ENCODE peak calls at places on chromosomes 1 and 21, in seven cellular contexts. One of them, this sample, is unnamed.

GRCh38 chr1:186842547-186842946 is 13.8 kb downstream of the PLA2G4A start:
- DNase-seq in HCT116: no peak
- DNase-seq in cardiac muscle cell: no peak
- DNase-seq in nephron progenitor cell: no peak
- DNase-seq in heart left ventricle: no peak
- DNase-seq in glutamatergic neuron: no peak
- DNase-seq in CD8-positive, alpha-beta T cell: no peak
- DNase-seq in this sample: no peak

GRCh38 chr21:25925936-25926335 is 191.2 kb downstream of the GABPA start:
- DNase-seq in HCT116: no peak
- DNase-seq in cardiac muscle cell: no peak
- DNase-seq in nephron progenitor cell: no peak
- DNase-seq in heart left ventricle: no peak
- DNase-seq in glutamatergic neuron: no peak
- DNase-seq in CD8-positive, alpha-beta T cell: no peak
- DNase-seq in this sample: no peak

GRCh38 chr1:76763678-76764077 is 103.6 kb upstream of the ST6GALNAC5 start:
- DNase-seq in HCT116: no peak
- DNase-seq in cardiac muscle cell: no peak
- DNase-seq in nephron progenitor cell: no peak
- DNase-seq in heart left ventricle: no peak
- DNase-seq in glutamatergic neuron: no peak
- DNase-seq in CD8-positive, alpha-beta T cell: no peak
- DNase-seq in this sample: no peak

GRCh38 chr1:54375331-54376084 is 30.7 kb downstream of the SSBP3 start:
- DNase-seq in HCT116: no peak
- DNase-seq in cardiac muscle cell: peak; percentile 56
- DNase-seq in nephron progenitor cell: no peak
- DNase-seq in heart left ventricle: peak; percentile 71
- DNase-seq in glutamatergic neuron: no peak
- DNase-seq in CD8-positive, alpha-beta T cell: no peak
- DNase-seq in this sample: peak; percentile 82

GRCh38 chr1:184210822-184211221 is 159.3 kb downstream of the TSEN15 start:
- DNase-seq in HCT116: no peak
- DNase-seq in cardiac muscle cell: no peak
- DNase-seq in nephron progenitor cell: no peak
- DNase-seq in heart left ventricle: no peak
- DNase-seq in glutamatergic neuron: no peak
- DNase-seq in CD8-positive, alpha-beta T cell: no peak
- DNase-seq in this sample: no peak

GRCh38 chr1:7839526-7839925 is 13.3 kb downstream of the UTS2 start:
- DNase-seq in HCT116: no peak
- DNase-seq in cardiac muscle cell: no peak
- DNase-seq in nephron progenitor cell: no peak
- DNase-seq in heart left ventricle: no peak
- DNase-seq in glutamatergic neuron: no peak
- DNase-seq in CD8-positive, alpha-beta T cell: no peak
- DNase-seq in this sample: no peak

GRCh38 chr1:94121411-94121821 is 468 bp upstream of the ABCA4 start:
- DNase-seq in HCT116: no peak
- DNase-seq in cardiac muscle cell: no peak
- DNase-seq in nephron progenitor cell: no peak
- DNase-seq in heart left ventricle: no peak
- DNase-seq in glutamatergic neuron: no peak
- DNase-seq in CD8-positive, alpha-beta T cell: no peak
- DNase-seq in this sample: no peak

GRCh38 chr1:95440511-95440910 is 206.5 kb downstream of the RWDD3 start:
- DNase-seq in HCT116: no peak
- DNase-seq in cardiac muscle cell: no peak
- DNase-seq in nephron progenitor cell: no peak
- DNase-seq in heart left ventricle: no peak
- DNase-seq in glutamatergic neuron: no peak
- DNase-seq in CD8-positive, alpha-beta T cell: no peak
- DNase-seq in this sample: no peak

GRCh38 chr1:109825774-109826173 is 62.1 kb upstream of the EPS8L3 start:
- DNase-seq in HCT116: no peak
- DNase-seq in cardiac muscle cell: no peak
- DNase-seq in nephron progenitor cell: no peak
- DNase-seq in heart left ventricle: no peak
- DNase-seq in glutamatergic neuron: no peak
- DNase-seq in CD8-positive, alpha-beta T cell: no peak
- DNase-seq in this sample: no peak

GRCh38 chr1:177472567-177472966 is 301.8 kb downstream of the BRINP2 start:
- DNase-seq in HCT116: no peak
- DNase-seq in cardiac muscle cell: no peak
- DNase-seq in nephron progenitor cell: no peak
- DNase-seq in heart left ventricle: no peak
- DNase-seq in glutamatergic neuron: no peak
- DNase-seq in CD8-positive, alpha-beta T cell: no peak
- DNase-seq in this sample: no peak

GRCh38 chr1:34162852-34163766 is 1.9 kb downstream of the CSMD2 start:
- DNase-seq in HCT116: peak; percentile 39
- DNase-seq in cardiac muscle cell: peak; percentile 87
- DNase-seq in nephron progenitor cell: peak; percentile 74
- DNase-seq in heart left ventricle: peak; percentile 77
- DNase-seq in glutamatergic neuron: peak; percentile 77
- DNase-seq in CD8-positive, alpha-beta T cell: no peak
- DNase-seq in this sample: peak; percentile 85

GRCh38 chr1:92399076-92399475 is 87.6 kb downstream of the GFI1 start:
- DNase-seq in HCT116: no peak
- DNase-seq in cardiac muscle cell: no peak
- DNase-seq in nephron progenitor cell: no peak
- DNase-seq in heart left ventricle: no peak
- DNase-seq in glutamatergic neuron: no peak
- DNase-seq in CD8-positive, alpha-beta T cell: no peak
- DNase-seq in this sample: no peak

GRCh38 chr1:35594005-35594760 is 21.1 kb downstream of the TFAP2E start:
- DNase-seq in HCT116: no peak
- DNase-seq in cardiac muscle cell: no peak
- DNase-seq in nephron progenitor cell: no peak
- DNase-seq in heart left ventricle: no peak
- DNase-seq in glutamatergic neuron: no peak
- DNase-seq in CD8-positive, alpha-beta T cell: no peak
- DNase-seq in this sample: peak; percentile 48

GRCh38 chr1:29639156-29639736 is 402.9 kb downstream of the PTPRU start:
- DNase-seq in HCT116: peak; percentile 43
- DNase-seq in cardiac muscle cell: no peak
- DNase-seq in nephron progenitor cell: no peak
- DNase-seq in heart left ventricle: no peak
- DNase-seq in glutamatergic neuron: no peak
- DNase-seq in CD8-positive, alpha-beta T cell: no peak
- DNase-seq in this sample: no peak

GRCh38 chr1:116808476-116809180 is 54.4 kb downstream of the CD2 start:
- DNase-seq in HCT116: no peak
- DNase-seq in cardiac muscle cell: no peak
- DNase-seq in nephron progenitor cell: no peak
- DNase-seq in heart left ventricle: no peak
- DNase-seq in glutamatergic neuron: no peak
- DNase-seq in CD8-positive, alpha-beta T cell: no peak
- DNase-seq in this sample: no peak

GRCh38 chr1:15145327-15145726 is 8.2 kb upstream of the TMEM51 start:
- DNase-seq in HCT116: no peak
- DNase-seq in cardiac muscle cell: no peak
- DNase-seq in nephron progenitor cell: no peak
- DNase-seq in heart left ventricle: no peak
- DNase-seq in glutamatergic neuron: no peak
- DNase-seq in CD8-positive, alpha-beta T cell: no peak
- DNase-seq in this sample: no peak

GRCh38 chr1:15146142-15146541 is 7.4 kb upstream of the TMEM51 start:
- DNase-seq in HCT116: no peak
- DNase-seq in cardiac muscle cell: no peak
- DNase-seq in nephron progenitor cell: no peak
- DNase-seq in heart left ventricle: no peak
- DNase-seq in glutamatergic neuron: no peak
- DNase-seq in CD8-positive, alpha-beta T cell: no peak
- DNase-seq in this sample: no peak

GRCh38 chr1:15137807-15138206 is 15.7 kb upstream of the TMEM51 start:
- DNase-seq in HCT116: no peak
- DNase-seq in cardiac muscle cell: no peak
- DNase-seq in nephron progenitor cell: no peak
- DNase-seq in heart left ventricle: no peak
- DNase-seq in glutamatergic neuron: no peak
- DNase-seq in CD8-positive, alpha-beta T cell: no peak
- DNase-seq in this sample: no peak

GRCh38 chr1:15139654-15140350 is 13.7 kb upstream of the TMEM51 start:
- DNase-seq in HCT116: peak; percentile 56
- DNase-seq in cardiac muscle cell: peak; percentile 93
- DNase-seq in nephron progenitor cell: peak; percentile 45
- DNase-seq in heart left ventricle: no peak
- DNase-seq in glutamatergic neuron: peak; percentile 84
- DNase-seq in CD8-positive, alpha-beta T cell: no peak
- DNase-seq in this sample: no peak

DNA sequence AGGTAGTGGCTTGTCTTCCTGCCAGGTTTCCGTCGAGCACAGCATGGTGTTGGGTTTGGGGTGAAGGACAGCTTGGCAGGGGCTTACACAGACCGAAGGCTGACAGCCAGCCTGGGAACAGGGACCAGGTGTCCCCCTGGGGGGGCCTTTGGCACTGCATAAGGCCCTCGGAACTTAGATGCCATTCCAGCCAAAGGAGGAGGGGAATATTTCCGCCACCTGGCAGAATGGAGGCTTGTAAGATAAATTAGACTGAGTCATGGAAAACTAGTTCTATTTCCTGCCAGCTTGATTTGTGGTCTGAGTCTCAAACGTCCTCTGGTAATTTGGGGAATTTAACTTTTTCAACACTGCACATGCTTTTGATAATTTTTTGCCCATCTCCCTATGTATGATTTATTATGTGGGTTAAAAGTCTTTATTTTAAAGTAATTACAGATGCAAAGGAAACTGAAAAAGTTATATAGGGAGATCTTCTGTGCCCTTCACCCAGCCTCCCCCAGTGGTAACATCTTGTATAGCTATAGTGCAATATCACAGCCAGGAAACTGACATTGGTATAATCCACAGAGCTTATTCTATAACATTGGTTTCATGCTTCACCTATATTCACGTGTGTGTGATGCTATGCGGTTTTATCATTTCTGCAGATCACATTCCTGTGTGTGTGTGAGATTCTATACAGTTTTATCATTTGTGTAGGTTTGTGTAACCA is 11.5 kb upstream of the TMEM51 start:
- DNase-seq in HCT116: no peak
- DNase-seq in cardiac muscle cell: no peak
- DNase-seq in nephron progenitor cell: no peak
- DNase-seq in heart left ventricle: no peak
- DNase-seq in glutamatergic neuron: no peak
- DNase-seq in CD8-positive, alpha-beta T cell: no peak
- DNase-seq in this sample: no peak
- TF ChIP-seq CTCF in HCT116: peak; percentile 39
- TF ChIP-seq CTCF in cardiac muscle cell: no peak
- TF ChIP-seq CTCF in nephron progenitor cell: no peak
- TF ChIP-seq CTCF in heart left ventricle: no peak
- TF ChIP-seq CTCF in glutamatergic neuron: no peak
- TF ChIP-seq CTCF in CD8-positive, alpha-beta T cell: no peak
- TF ChIP-seq CTCF in this sample: no peak

GRCh38 chr1:159889202-159889601 is 10.8 kb downstream of the CFAP45 start:
- DNase-seq in HCT116: no peak
- DNase-seq in cardiac muscle cell: no peak
- DNase-seq in nephron progenitor cell: no peak
- DNase-seq in heart left ventricle: no peak
- DNase-seq in glutamatergic neuron: no peak
- DNase-seq in CD8-positive, alpha-beta T cell: no peak
- DNase-seq in this sample: no peak

GRCh38 chr1:159896086-159896930 is 3.7 kb downstream of the CFAP45 start:
- DNase-seq in HCT116: no peak
- DNase-seq in cardiac muscle cell: no peak
- DNase-seq in nephron progenitor cell: no peak
- DNase-seq in heart left ventricle: no peak
- DNase-seq in glutamatergic neuron: no peak
- DNase-seq in CD8-positive, alpha-beta T cell: no peak
- DNase-seq in this sample: no peak

GRCh38 chr1:159889821-159890252 is 10.1 kb downstream of the CFAP45 start:
- DNase-seq in HCT116: no peak
- DNase-seq in cardiac muscle cell: no peak
- DNase-seq in nephron progenitor cell: no peak
- DNase-seq in heart left ventricle: no peak
- DNase-seq in glutamatergic neuron: no peak
- DNase-seq in CD8-positive, alpha-beta T cell: no peak
- DNase-seq in this sample: no peak

GRCh38 chr1:159891275-159892157 is 8.4 kb downstream of the CFAP45 start:
- DNase-seq in HCT116: peak; percentile 87
- DNase-seq in cardiac muscle cell: peak; percentile 78
- DNase-seq in nephron progenitor cell: peak; percentile 44
- DNase-seq in heart left ventricle: peak; percentile 90
- DNase-seq in glutamatergic neuron: peak; percentile 65
- DNase-seq in CD8-positive, alpha-beta T cell: peak; percentile 70
- DNase-seq in this sample: peak; percentile 94

DNA sequence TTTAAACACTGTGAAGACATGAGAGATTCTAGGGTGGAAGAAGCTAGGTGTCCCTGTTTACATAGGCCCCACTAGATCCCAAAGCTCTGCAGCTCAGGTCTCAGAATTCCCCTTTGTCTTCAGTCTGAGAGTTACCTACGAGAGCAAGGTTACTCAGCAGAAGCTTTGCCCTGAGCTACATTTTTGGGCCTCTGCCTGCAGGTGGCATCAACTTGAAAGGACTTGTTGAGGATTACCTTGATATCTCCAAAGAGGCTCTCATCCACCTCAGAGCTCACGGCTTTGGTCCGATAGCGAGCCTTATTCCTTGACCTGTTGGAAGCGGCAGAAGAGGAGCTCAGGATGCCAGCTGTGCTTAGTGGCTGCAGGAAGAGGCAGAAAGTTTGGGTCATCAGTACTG is 7.0 kb downstream of the CFAP45 start:
- DNase-seq in HCT116: no peak
- DNase-seq in cardiac muscle cell: no peak
- DNase-seq in nephron progenitor cell: no peak
- DNase-seq in heart left ventricle: no peak
- DNase-seq in glutamatergic neuron: no peak
- DNase-seq in CD8-positive, alpha-beta T cell: no peak
- DNase-seq in this sample: no peak
- TF ChIP-seq CTCF in HCT116: no peak
- TF ChIP-seq CTCF in cardiac muscle cell: no peak
- TF ChIP-seq CTCF in nephron progenitor cell: no peak
- TF ChIP-seq CTCF in heart left ventricle: no peak
- TF ChIP-seq CTCF in glutamatergic neuron: no peak
- TF ChIP-seq CTCF in CD8-positive, alpha-beta T cell: no peak
- TF ChIP-seq CTCF in this sample: peak; percentile 5

DNA sequence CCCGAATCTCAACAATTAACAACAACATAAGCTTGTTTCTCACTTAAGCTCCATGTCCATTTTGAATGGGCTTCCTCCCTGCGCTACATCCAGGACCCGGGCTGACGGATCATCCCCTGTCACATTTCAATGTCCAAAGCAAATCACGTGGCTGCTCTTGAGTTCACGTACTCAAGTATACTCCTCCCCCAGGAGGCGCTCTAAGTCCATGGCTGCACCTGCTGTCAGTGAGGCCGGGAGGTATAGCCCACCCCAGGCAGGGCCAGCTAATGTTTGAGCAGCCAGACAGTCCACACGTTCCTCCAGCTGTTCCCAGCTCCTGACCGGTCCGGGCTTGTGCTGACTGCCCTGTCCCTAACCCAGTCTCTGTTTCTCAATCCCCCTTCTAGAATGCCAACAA is 220.8 kb downstream of the SLC35F3 start:
- DNase-seq in HCT116: no peak
- DNase-seq in cardiac muscle cell: peak; percentile 79
- DNase-seq in nephron progenitor cell: peak; percentile 72
- DNase-seq in heart left ventricle: no peak
- DNase-seq in glutamatergic neuron: peak; percentile 75
- DNase-seq in CD8-positive, alpha-beta T cell: no peak
- DNase-seq in this sample: no peak
- TF ChIP-seq CTCF in HCT116: peak; percentile 52
- TF ChIP-seq CTCF in cardiac muscle cell: peak; percentile 3
- TF ChIP-seq CTCF in nephron progenitor cell: peak; percentile 48
- TF ChIP-seq CTCF in heart left ventricle: no peak
- TF ChIP-seq CTCF in glutamatergic neuron: peak; percentile 58
- TF ChIP-seq CTCF in CD8-positive, alpha-beta T cell: no peak
- TF ChIP-seq CTCF in this sample: no peak

GRCh38 chr1:37255111-37255795 is 219.1 kb upstream of the ZC3H12A start:
- DNase-seq in HCT116: no peak
- DNase-seq in cardiac muscle cell: peak; percentile 86
- DNase-seq in nephron progenitor cell: peak; percentile 97
- DNase-seq in heart left ventricle: no peak
- DNase-seq in glutamatergic neuron: peak; percentile 46
- DNase-seq in CD8-positive, alpha-beta T cell: no peak
- DNase-seq in this sample: no peak
- TF ChIP-seq CTCF in HCT116: no peak
- TF ChIP-seq CTCF in cardiac muscle cell: no peak
- TF ChIP-seq CTCF in nephron progenitor cell: no peak
- TF ChIP-seq CTCF in heart left ventricle: no peak
- TF ChIP-seq CTCF in glutamatergic neuron: no peak
- TF ChIP-seq CTCF in CD8-positive, alpha-beta T cell: no peak
- TF ChIP-seq CTCF in this sample: no peak